ENCODE peak calls at places on chromosomes 7 and 10, in four cellular contexts. D is uterus; T is CD4-positive, CD25-positive, alpha-beta regulatory T cell; I is lower lobe of right lung. O is an unnamed sample. For H3K36me3 and H3K9me3, the result is how much of the 10 kb centered on the place peaks cover.

GRCh38 chr10:46216836-46217748 is 69.7 kb upstream of the ANTXRL start:
- DNase-seq in T (no peak), D (no peak), I (no peak), O (no peak)

GRCh38 chr10:97882142-97883091 is 32.8 kb downstream of the GOLGA7B start:
- DNase-seq in I (no peak), T (no peak), D (no peak), O (peak)

GRCh38 chr7:136009488-136010079 is 32.4 kb upstream of the MTPN start:
- DNase-seq in T (peak), I (no peak), D (no peak), O (peak)

GRCh38 chr10:3023892-3024291 is 43.5 kb upstream of the PFKP start:
- DNase-seq in D (no peak), T (no peak), I (no peak), O (no peak)

GRCh38 chr7:43569424-43569823 is 13.5 kb upstream of the STK17A start:
- DNase-seq in D (no peak), I (no peak), T (no peak), O (peak)

GRCh38 chr10:25017661-25018060 is 1.2 kb downstream of the THNSL1 start:
- DNase-seq in T (no peak), D (no peak), I (no peak), O (no peak)

GRCh38 chr10:84551437-84552120 is 223.2 kb downstream of the CCSER2 start:
- DNase-seq in I (no peak), T (no peak), D (no peak), O (no peak)

GRCh38 chr10:58237014-58237830 is 30.5 kb downstream of the IPMK start:
- DNase-seq in I (no peak), D (no peak), T (no peak), O (peak)

GRCh38 chr7:20561908-20562307 is 53.6 kb upstream of the ABCB5 start:
- DNase-seq in D (no peak), T (no peak), I (no peak), O (peak)

GRCh38 chr10:64182671-64183070 is 661.5 kb downstream of the REEP3 start:
- DNase-seq in D (no peak), I (no peak), T (no peak), O (no peak)

GRCh38 chr10:92407305-92408016 is 116.5 kb downstream of the MARCHF5 start:
- DNase-seq in T (no peak), D (no peak), I (no peak), O (no peak)

GRCh38 chr10:56319386-56319785 is 41.7 kb downstream of the ZWINT start:
- DNase-seq in D (no peak), I (no peak), T (no peak), O (no peak)

GRCh38 chr10:113524539-113525490 is 28.0 kb upstream of the HABP2 start:
- DNase-seq in D (no peak), T (no peak), I (no peak), O (peak)

GRCh38 chr7:78939669-78940068 is 513.8 kb downstream of the MAGI2 start:
- DNase-seq in D (no peak), T (no peak), I (no peak), O (no peak)

GRCh38 chr10:67036808-67037207 is 111.0 kb downstream of the LRRTM3 start:
- DNase-seq in T (no peak), I (no peak), D (no peak), O (no peak)

GRCh38 chr7:122846591-122846990 is 39.7 kb downstream of the CADPS2 start:
- DNase-seq in T (no peak), D (no peak), I (no peak), O (no peak)

GRCh38 chr7:5758753-5759330 is 22.6 kb downstream of the RNF216 start:
- DNase-seq in I (no peak), T (no peak), D (no peak), O (no peak)

GRCh38 chr10:10432306-10433035 is 585.2 kb upstream of the CELF2 start:
- DNase-seq in T (no peak), D (no peak), I (no peak), O (no peak)

GRCh38 chr10:45640049-45640448 is 32.5 kb downstream of the ZFAND4 start:
- DNase-seq in I (no peak), D (no peak), T (no peak), O (no peak)

GRCh38 chr10:22534849-22535604 is 179.4 kb downstream of the PIP4K2A start:
- DNase-seq in T (no peak), D (no peak), I (no peak), O (no peak)

GRCh38 chr10:45378866-45379265 is 4.8 kb downstream of the ALOX5 start:
- DNase-seq in I (no peak), T (no peak), D (no peak), O (no peak)

GRCh38 chr10:124447741-124448466 is 1.9 kb downstream of the NKX1-2 start:
- DNase-seq in I (no peak), T (no peak), D (no peak), O (no peak)

GRCh38 chr7:43785425-43785824 is 26.9 kb downstream of the BLVRA start:
- DNase-seq in T (no peak), D (peak), I (no peak), O (peak)

GRCh38 chr7:134184767-134185166 is 57.6 kb downstream of the LRGUK start:
- DNase-seq in T (no peak), I (no peak), D (no peak), O (no peak)

GRCh38 chr10:75971402-75972211 is 540.2 kb downstream of the LRMDA start:
- DNase-seq in T (no peak), D (peak), I (no peak), O (peak)

GRCh38 chr7:4809091-4809591 is 33.7 kb downstream of the AP5Z1 start:
- DNase-seq in D (no peak), I (peak), T (no peak), O (no peak)

GRCh38 chr7:155660059-155660757 is 15.7 kb downstream of the RBM33 start:
- DNase-seq in I (no peak), T (no peak), D (no peak), O (no peak)

GRCh38 chr7:99219985-99220384 is 12.1 kb upstream of the KPNA7 start:
- DNase-seq in T (no peak), I (no peak), D (no peak), O (no peak)

GRCh38 chr7:149771199-149771636 is 2.2 kb downstream of the ZNF467 start:
- DNase-seq in I (no peak), T (peak), D (no peak), O (no peak)

GRCh38 chr7:88101769-88102168 is 118.1 kb downstream of the SRI start:
- DNase-seq in T (no peak), I (no peak), D (no peak), O (no peak)

GRCh38 chr10:104323721-104324686 is 14.3 kb downstream of the ITPRIP start:
- DNase-seq in I (peak), D (no peak), T (no peak), O (no peak)

GRCh38 chr10:63197304-63198092 is 64.4 kb downstream of the NRBF2 start:
- DNase-seq in I (no peak), T (no peak), D (no peak), O (peak)

GRCh38 chr7:137081694-137082093 is 213.2 kb downstream of the CHRM2 start:
- DNase-seq in T (no peak), I (no peak), D (peak), O (peak)

GRCh38 chr10:92699518-92700272 is 9.9 kb downstream of the HHEX start:
- DNase-seq in D (no peak), T (peak), I (no peak), O (peak)

GRCh38 chr7:149776305-149776704 is 2.9 kb upstream of the ZNF467 start:
- DNase-seq in T (no peak), I (peak), D (no peak), O (no peak)

GRCh38 chr10:114304017-114304565 is 65.0 kb downstream of the VWA2 start:
- DNase-seq in T (peak), D (peak), I (peak), O (peak)

GRCh38 chr7:108330237-108330636 is 126.0 kb downstream of the NRCAM start:
- DNase-seq in T (no peak), D (no peak), I (no peak), O (no peak)

DNA sequence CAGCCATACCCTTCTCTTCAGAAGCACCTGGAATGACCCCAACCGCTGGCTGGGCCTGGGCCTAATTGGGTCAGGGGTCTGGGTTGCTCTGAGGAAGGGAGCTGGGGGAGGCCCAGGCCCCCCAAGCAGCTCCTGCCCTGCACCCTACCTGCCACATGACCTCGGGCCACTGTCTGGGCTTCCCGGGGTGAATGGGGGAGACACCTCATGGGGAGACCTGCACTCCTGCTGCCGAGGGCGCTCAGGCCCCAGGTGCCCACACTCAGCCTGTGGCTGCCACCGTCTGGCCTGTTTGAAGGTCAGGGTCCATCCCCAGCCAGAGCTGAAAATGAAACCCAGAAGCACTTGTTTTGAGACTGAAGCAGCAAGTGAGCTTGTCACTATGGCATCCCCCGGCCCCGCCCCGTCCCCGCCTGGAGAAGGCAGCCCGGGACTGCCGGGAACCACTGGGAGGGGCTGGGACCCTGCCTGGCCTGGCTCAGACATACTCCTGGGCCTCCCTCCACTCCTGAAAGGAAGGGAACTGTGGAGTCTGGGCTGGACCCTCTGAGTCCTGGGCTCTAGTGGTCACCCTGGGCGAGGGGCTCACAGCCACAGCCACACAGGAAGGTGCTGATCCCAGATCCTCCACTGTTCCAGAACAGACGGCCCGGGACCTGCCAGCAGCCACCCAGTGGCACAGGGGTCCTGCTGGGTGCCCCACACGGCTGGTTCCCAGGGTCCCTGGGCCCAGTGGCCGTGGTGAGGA is 7.4 kb upstream of the MICALL2 start:
- DNase-seq in D (peak), T (no peak), I (peak), O (peak)
- H3K4me3 ChIP-seq in D (no peak), T (no peak), I (no peak), O (no peak)

GRCh38 chr7:127702938-127703337 is 50.9 kb downstream of the SND1 start:
- DNase-seq in T (no peak), D (no peak), I (no peak), O (no peak)
- H3K36me3 ChIP-seq in T (half or more), D (under half), I (half or more), O (half or more)

GRCh38 chr7:37442268-37442667 is 6.4 kb downstream of the ELMO1 start:
- DNase-seq in D (no peak), T (no peak), I (no peak), O (no peak)

GRCh38 chr7:37438879-37439278 is 9.8 kb downstream of the ELMO1 start:
- DNase-seq in T (no peak), I (no peak), D (no peak), O (no peak)

GRCh38 chr7:37439282-37440021 is 9.2 kb downstream of the ELMO1 start:
- DNase-seq in T (no peak), I (no peak), D (no peak), O (no peak)

GRCh38 chr7:37441405-37441797 is 7.3 kb downstream of the ELMO1 start:
- DNase-seq in T (no peak), D (no peak), I (no peak), O (no peak)

GRCh38 chr7:37440738-37441404 is 7.8 kb downstream of the ELMO1 start:
- DNase-seq in D (no peak), I (no peak), T (peak), O (no peak)
- H3K9me3 ChIP-seq in D (under half), I (under half), T (under half), O (under half)

GRCh38 chr7:40608321-40609075 is 473.7 kb downstream of the SUGCT start:
- DNase-seq in D (no peak), T (no peak), I (no peak), O (peak)

GRCh38 chr7:40599836-40600235 is 465.0 kb downstream of the SUGCT start:
- DNase-seq in T (no peak), I (no peak), D (no peak), O (no peak)

GRCh38 chr7:40598915-40599314 is 464.1 kb downstream of the SUGCT start:
- DNase-seq in T (no peak), D (no peak), I (no peak), O (no peak)

DNA sequence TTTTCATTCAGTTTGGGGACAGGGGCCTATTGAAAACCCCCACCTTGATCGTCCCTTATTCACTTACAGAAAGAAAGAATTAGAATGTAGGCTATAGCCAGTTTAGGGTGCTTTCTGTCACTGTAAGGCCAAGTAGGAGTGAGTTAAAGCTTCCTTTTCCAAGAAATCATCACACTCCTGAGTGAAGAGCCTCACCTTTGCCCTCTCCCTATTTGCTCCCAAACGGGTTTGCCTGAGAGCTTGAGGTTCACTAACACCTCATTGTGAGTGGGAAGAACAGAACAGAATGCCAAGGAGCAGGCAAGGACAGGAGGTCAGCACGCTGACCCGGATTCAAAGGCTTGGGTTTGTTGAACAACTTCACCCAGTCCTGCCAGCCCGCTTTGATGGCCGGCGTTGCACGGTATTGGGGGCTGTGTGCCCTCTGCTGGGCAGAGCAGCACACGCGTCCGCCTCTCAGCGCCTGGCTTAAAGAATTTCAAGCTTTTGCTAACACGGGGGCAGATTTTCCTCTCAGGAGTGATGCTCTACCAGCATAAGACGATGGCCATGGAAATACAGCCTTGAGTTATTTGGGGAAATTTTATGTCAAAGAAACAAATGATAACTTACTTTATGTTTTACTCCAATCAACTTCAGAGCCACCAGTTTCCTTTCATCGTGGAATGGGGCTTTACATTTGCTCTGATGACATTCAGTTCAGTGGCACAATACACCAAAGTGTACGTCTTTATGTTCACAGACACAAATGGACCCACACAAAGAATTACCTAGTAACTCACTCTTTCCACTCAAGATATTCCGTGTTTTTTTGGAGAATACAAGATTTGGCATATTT is 470.0 kb downstream of the SUGCT start:
- DNase-seq in T (no peak), D (no peak), I (peak), O (no peak)
- H3K4me3 ChIP-seq in T (no peak), D (no peak), I (no peak), O (no peak)

DNA sequence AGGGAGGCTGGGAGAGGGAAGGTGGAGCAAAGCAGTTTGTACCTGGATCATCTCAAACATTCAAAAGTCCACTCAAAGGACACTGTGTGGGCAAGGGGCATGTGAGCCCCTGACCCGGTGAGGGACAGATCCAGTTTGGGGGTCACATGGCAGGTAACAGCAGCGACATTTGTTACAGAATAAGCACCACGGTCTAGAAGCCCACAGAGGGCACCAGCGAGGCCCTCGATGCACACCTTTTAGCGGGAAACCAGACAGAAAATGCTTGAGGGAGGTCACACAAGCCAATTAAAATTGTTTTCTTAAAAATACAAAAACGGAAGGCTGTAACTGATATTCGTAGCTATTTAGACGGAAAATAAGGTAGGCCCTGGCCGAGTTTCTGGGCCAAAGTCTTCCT is 144.4 kb downstream of the ZMYND11 start:
- DNase-seq in I (no peak), D (no peak), T (no peak), O (no peak)
- H3K36me3 ChIP-seq in I (half or more), D (under half), T (under half), O (half or more)

DNA sequence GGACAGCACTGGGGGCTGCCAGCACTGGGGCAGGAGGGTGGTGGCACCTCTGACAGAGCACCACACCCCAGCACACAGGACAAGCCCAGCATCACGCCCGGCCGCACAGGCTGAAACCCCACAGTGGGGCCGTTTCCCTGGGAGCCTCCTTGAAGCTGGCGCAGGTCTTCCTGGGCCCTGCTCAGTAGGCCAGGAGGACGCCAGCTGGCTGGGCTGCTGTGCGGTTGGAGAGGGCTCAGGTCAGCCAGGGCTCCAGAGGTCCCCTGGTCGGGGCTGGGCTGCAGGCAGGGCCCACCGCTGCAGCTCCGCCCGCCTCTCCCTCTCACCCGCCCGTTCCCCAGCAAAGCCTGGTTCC is 137.3 kb downstream of the TCERG1L start:
- DNase-seq in T (no peak), D (no peak), I (no peak), O (no peak)
- H3K9me3 ChIP-seq in T (under half), D (under half), I (under half), O (under half)

DNA sequence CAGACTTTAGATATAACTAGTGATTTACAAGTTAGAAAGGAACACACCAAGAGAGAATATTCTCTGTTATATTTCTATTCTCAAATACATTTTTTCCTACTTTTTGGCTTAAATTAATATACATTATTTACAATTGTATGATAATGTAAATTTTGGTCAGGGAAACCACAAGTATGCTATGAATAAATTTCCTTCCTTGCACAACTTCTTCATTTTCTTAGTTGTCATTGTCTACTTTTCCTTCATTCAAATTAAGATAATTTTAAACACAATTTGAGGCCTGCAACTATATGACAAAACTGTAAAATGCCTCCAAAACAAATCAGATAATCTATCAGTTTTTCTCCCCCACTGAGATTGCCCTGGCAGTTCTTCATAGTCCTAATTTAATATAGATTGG is 131.3 kb downstream of the CDK14 start:
- DNase-seq in D (no peak), T (no peak), I (no peak), O (no peak)
- H3K4me3 ChIP-seq in D (no peak), T (no peak), I (no peak), O (peak)

GRCh38 chr7:23013715-23014649 is at the start of gene HYCC1:
- DNase-seq in D (peak), T (peak), I (peak), O (peak)
- H3K36me3 ChIP-seq in D (under half), T (under half), I (under half), O (under half)

GRCh38 chr7:9226500-9226899 is 793.1 kb downstream of the NXPH1 start:
- DNase-seq in T (no peak), I (no peak), D (no peak), O (no peak)

DNA sequence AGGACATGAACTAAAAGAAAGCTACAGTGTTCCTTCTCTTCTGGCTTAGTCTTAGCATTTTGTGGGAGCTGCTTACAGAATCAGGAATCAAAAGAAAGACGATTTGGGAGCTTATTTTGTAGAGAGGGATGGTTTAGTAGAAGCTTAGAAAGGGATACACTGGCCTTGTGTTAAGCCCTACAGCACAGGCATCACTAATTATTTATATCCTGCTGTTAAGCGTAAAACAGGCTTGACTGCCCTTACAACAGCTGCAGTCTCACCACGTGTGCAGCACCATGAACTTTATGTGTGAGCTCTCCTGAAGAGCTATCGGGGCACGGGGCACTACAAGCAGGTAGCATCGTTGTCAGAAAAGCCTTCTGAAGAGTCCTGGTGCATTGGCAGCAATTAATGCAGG is 798.3 kb downstream of the NXPH1 start:
- DNase-seq in I (no peak), T (no peak), D (no peak), O (no peak)
- H3K9me3 ChIP-seq in I (under half), T (under half), D (under half), O (under half)

GRCh38 chr10:93872776-93873175 is 21.0 kb upstream of the SLC35G1 start:
- DNase-seq in D (no peak), I (no peak), T (no peak), O (peak)
- H3K4me3 ChIP-seq in D (no peak), I (no peak), T (no peak), O (no peak)